ENCODE peak calls at places on chromosomes 12 and 14, in nine cellular contexts. One of them, this sample, is unnamed.

GRCh38 chr12:9636807-9637206 is 29.1 kb upstream of the KLRB1 start:
- DNase-seq in endothelial cell: no peak
- DNase-seq in HL-60: no peak
- DNase-seq in lung: no peak
- DNase-seq in posterior cingulate gyrus: no peak
- DNase-seq in stimulated activated CD8-positive, alpha-beta memory T cell treated with anti-CD3 and anti-CD28 coated beads, Interleukin-15, amount 100 ng/mL, for 24 hours: no peak
- DNase-seq in brain microvascular endothelial cell: no peak
- DNase-seq in WTC11: peak; percentile 31
- DNase-seq in ovary: no peak
- DNase-seq in this sample: no peak

GRCh38 chr12:75553398-75553797 is 42.0 kb upstream of the KRR1 start:
- DNase-seq in endothelial cell: no peak
- DNase-seq in HL-60: peak; percentile 37
- DNase-seq in lung: no peak
- DNase-seq in posterior cingulate gyrus: no peak
- DNase-seq in stimulated activated CD8-positive, alpha-beta memory T cell treated with anti-CD3 and anti-CD28 coated beads, Interleukin-15, amount 100 ng/mL, for 24 hours: no peak
- DNase-seq in brain microvascular endothelial cell: no peak
- DNase-seq in WTC11: no peak
- DNase-seq in ovary: no peak
- DNase-seq in this sample: no peak

GRCh38 chr12:3261782-3262359 is 184.7 kb downstream of the TSPAN9 start:
- DNase-seq in endothelial cell: no peak
- DNase-seq in HL-60: peak; percentile 3
- DNase-seq in lung: no peak
- DNase-seq in posterior cingulate gyrus: no peak
- DNase-seq in stimulated activated CD8-positive, alpha-beta memory T cell treated with anti-CD3 and anti-CD28 coated beads, Interleukin-15, amount 100 ng/mL, for 24 hours: no peak
- DNase-seq in brain microvascular endothelial cell: no peak
- DNase-seq in WTC11: no peak
- DNase-seq in ovary: no peak
- DNase-seq in this sample: no peak

GRCh38 chr14:20630340-20631022 is 11.0 kb downstream of the OR6S1 start:
- DNase-seq in endothelial cell: peak; percentile 30
- DNase-seq in HL-60: peak; percentile 45
- DNase-seq in lung: no peak
- DNase-seq in posterior cingulate gyrus: no peak
- DNase-seq in stimulated activated CD8-positive, alpha-beta memory T cell treated with anti-CD3 and anti-CD28 coated beads, Interleukin-15, amount 100 ng/mL, for 24 hours: no peak
- DNase-seq in brain microvascular endothelial cell: peak; percentile 70
- DNase-seq in WTC11: peak; percentile 72
- DNase-seq in ovary: peak; percentile 32
- DNase-seq in this sample: peak; percentile 85

GRCh38 chr12:112524676-112525425 is 106.1 kb downstream of the PTPN11 start:
- DNase-seq in endothelial cell: no peak
- DNase-seq in HL-60: no peak
- DNase-seq in lung: no peak
- DNase-seq in posterior cingulate gyrus: no peak
- DNase-seq in stimulated activated CD8-positive, alpha-beta memory T cell treated with anti-CD3 and anti-CD28 coated beads, Interleukin-15, amount 100 ng/mL, for 24 hours: no peak
- DNase-seq in brain microvascular endothelial cell: peak; percentile 3
- DNase-seq in WTC11: peak; percentile 28
- DNase-seq in ovary: no peak
- DNase-seq in this sample: peak; percentile 94

GRCh38 chr14:92914087-92914656 is 8.8 kb upstream of the CHGA start:
- DNase-seq in endothelial cell: peak; percentile 30
- DNase-seq in HL-60: peak; percentile 6
- DNase-seq in lung: no peak
- DNase-seq in posterior cingulate gyrus: no peak
- DNase-seq in stimulated activated CD8-positive, alpha-beta memory T cell treated with anti-CD3 and anti-CD28 coated beads, Interleukin-15, amount 100 ng/mL, for 24 hours: peak; percentile 12
- DNase-seq in brain microvascular endothelial cell: no peak
- DNase-seq in WTC11: peak; percentile 77
- DNase-seq in ovary: no peak
- DNase-seq in this sample: peak; percentile 48

GRCh38 chr14:100375273-100375962 is 52.3 kb downstream of the SLC25A47 start:
- DNase-seq in endothelial cell: peak; percentile 28
- DNase-seq in HL-60: peak; percentile 65
- DNase-seq in lung: peak; percentile 86
- DNase-seq in posterior cingulate gyrus: no peak
- DNase-seq in stimulated activated CD8-positive, alpha-beta memory T cell treated with anti-CD3 and anti-CD28 coated beads, Interleukin-15, amount 100 ng/mL, for 24 hours: peak; percentile 43
- DNase-seq in brain microvascular endothelial cell: peak; percentile 96
- DNase-seq in WTC11: peak; percentile 65
- DNase-seq in ovary: no peak
- DNase-seq in this sample: peak; percentile 44

GRCh38 chr14:38867561-38868150 is 235.4 kb downstream of the SEC23A start:
- DNase-seq in endothelial cell: peak; percentile 82
- DNase-seq in HL-60: peak; percentile 84
- DNase-seq in lung: peak; percentile 71
- DNase-seq in posterior cingulate gyrus: peak; percentile 86
- DNase-seq in stimulated activated CD8-positive, alpha-beta memory T cell treated with anti-CD3 and anti-CD28 coated beads, Interleukin-15, amount 100 ng/mL, for 24 hours: peak; percentile 3
- DNase-seq in brain microvascular endothelial cell: peak; percentile 76
- DNase-seq in WTC11: peak; percentile 79
- DNase-seq in ovary: peak; percentile 26
- DNase-seq in this sample: peak; percentile 80

GRCh38 chr14:80004871-80005270 is 206.4 kb downstream of the DIO2 start:
- DNase-seq in endothelial cell: no peak
- DNase-seq in HL-60: no peak
- DNase-seq in lung: no peak
- DNase-seq in posterior cingulate gyrus: no peak
- DNase-seq in stimulated activated CD8-positive, alpha-beta memory T cell treated with anti-CD3 and anti-CD28 coated beads, Interleukin-15, amount 100 ng/mL, for 24 hours: no peak
- DNase-seq in brain microvascular endothelial cell: no peak
- DNase-seq in WTC11: no peak
- DNase-seq in ovary: no peak
- DNase-seq in this sample: no peak

GRCh38 chr12:120972870-120973543 is 5.3 kb upstream of the HNF1A start:
- DNase-seq in endothelial cell: no peak
- DNase-seq in HL-60: peak; percentile 21
- DNase-seq in lung: peak; percentile 49
- DNase-seq in posterior cingulate gyrus: no peak
- DNase-seq in stimulated activated CD8-positive, alpha-beta memory T cell treated with anti-CD3 and anti-CD28 coated beads, Interleukin-15, amount 100 ng/mL, for 24 hours: no peak
- DNase-seq in brain microvascular endothelial cell: no peak
- DNase-seq in WTC11: peak; percentile 71
- DNase-seq in ovary: no peak
- DNase-seq in this sample: no peak

GRCh38 chr12:16475521-16475920 is 128.1 kb downstream of the MGST1 start:
- DNase-seq in endothelial cell: no peak
- DNase-seq in HL-60: no peak
- DNase-seq in lung: no peak
- DNase-seq in posterior cingulate gyrus: no peak
- DNase-seq in stimulated activated CD8-positive, alpha-beta memory T cell treated with anti-CD3 and anti-CD28 coated beads, Interleukin-15, amount 100 ng/mL, for 24 hours: no peak
- DNase-seq in brain microvascular endothelial cell: no peak
- DNase-seq in WTC11: no peak
- DNase-seq in ovary: no peak
- DNase-seq in this sample: no peak

GRCh38 chr12:65609359-65609771 is 214.9 kb upstream of the HMGA2 start:
- DNase-seq in endothelial cell: no peak
- DNase-seq in HL-60: no peak
- DNase-seq in lung: no peak
- DNase-seq in posterior cingulate gyrus: no peak
- DNase-seq in stimulated activated CD8-positive, alpha-beta memory T cell treated with anti-CD3 and anti-CD28 coated beads, Interleukin-15, amount 100 ng/mL, for 24 hours: no peak
- DNase-seq in brain microvascular endothelial cell: peak; percentile 95
- DNase-seq in WTC11: no peak
- DNase-seq in ovary: no peak
- DNase-seq in this sample: peak; percentile 94

GRCh38 chr14:73743431-73743931 is 29.3 kb upstream of the PNMA1 start:
- DNase-seq in endothelial cell: peak; percentile 65
- DNase-seq in HL-60: peak; percentile 91
- DNase-seq in lung: peak; percentile 60
- DNase-seq in posterior cingulate gyrus: no peak
- DNase-seq in stimulated activated CD8-positive, alpha-beta memory T cell treated with anti-CD3 and anti-CD28 coated beads, Interleukin-15, amount 100 ng/mL, for 24 hours: no peak
- DNase-seq in brain microvascular endothelial cell: no peak
- DNase-seq in WTC11: no peak
- DNase-seq in ovary: no peak
- DNase-seq in this sample: no peak

This sample was measured in PC-3.